ENCODE peak calls at places on chromosomes 12 and 14, in four cellular contexts. X, H, B and I are unnamed samples.

GRCh38 chr12:55829967-55830600 is 697 bp upstream of the DNAJC14 start:
- DNase-seq in X (no peak), H (peak; percentile 28), B (peak; percentile 89), I (peak; percentile 28)

GRCh38 chr12:87967871-87968270 is 61.3 kb downstream of the C12orf50 start:
- DNase-seq in H (no peak), B (no peak), X (no peak), I (no peak)

GRCh38 chr12:24630446-24630845 is 318.5 kb downstream of the BCAT1 start:
- DNase-seq in B (no peak), H (no peak), X (no peak), I (no peak)

GRCh38 chr12:117038919-117039318 is 60.3 kb downstream of the TESC start:
- DNase-seq in X (no peak), B (no peak), H (no peak), I (no peak)

GRCh38 chr12:132719141-132719953 is 8.7 kb downstream of the PGAM5 start:
- DNase-seq in H (no peak), X (no peak), B (no peak), I (no peak)

GRCh38 chr14:31326111-31326510 is 94.2 kb downstream of the HEATR5A start:
- DNase-seq in H (no peak), B (no peak), X (peak; percentile 25), I (no peak)

GRCh38 chr12:87795555-87795954 is 233.6 kb downstream of the C12orf50 start:
- DNase-seq in H (no peak), B (no peak), X (no peak), I (no peak)

GRCh38 chr12:22658214-22658613 is 33.2 kb downstream of the ETNK1 start:
- DNase-seq in B (no peak), H (peak; percentile 5), X (no peak), I (no peak)

GRCh38 chr12:132186857-132187620 is 42.8 kb downstream of the NOC4L start:
- DNase-seq in X (no peak), B (no peak), H (no peak), I (no peak)

GRCh38 chr12:39782026-39782545 is 162.5 kb upstream of the ABCD2 start:
- DNase-seq in H (no peak), X (no peak), B (no peak), I (no peak)

GRCh38 chr12:58931518-58931917 is 11.2 kb upstream of the LRIG3 start:
- DNase-seq in X (peak; percentile 66), B (peak; percentile 62), H (no peak), I (no peak)
- TF ChIP-seq CTCF in X (peak; percentile 75), B (peak; percentile 69), H (no peak), I (no peak)

GRCh38 chr12:68870443-68870842 is 62.5 kb downstream of the MDM2 start:
- DNase-seq in B (no peak), X (no peak), H (no peak), I (no peak)

GRCh38 chr12:68870011-68870410 is 62.0 kb downstream of the MDM2 start:
- DNase-seq in X (no peak), B (no peak), H (no peak), I (no peak)

GRCh38 chr12:68873316-68873715 is 59.7 kb downstream of the CPM start:
- DNase-seq in B (no peak), H (no peak), X (no peak), I (no peak)

GRCh38 chr12:68871396-68871795 is 61.6 kb downstream of the CPM start:
- DNase-seq in X (no peak), B (no peak), H (no peak), I (no peak)

GRCh38 chr12:68871899-68872298 is 61.1 kb downstream of the CPM start:
- DNase-seq in X (peak; percentile 30), H (no peak), B (peak; percentile 79), I (no peak)
- TF ChIP-seq CTCF in X (peak; percentile 35), H (peak; percentile 32), B (peak; percentile 70), I (no peak)

GRCh38 chr14:80485764-80486163 is 274.5 kb upstream of the DIO2 start:
- DNase-seq in B (no peak), H (no peak), X (no peak), I (no peak)

GRCh38 chr14:80477388-80478160 is 266.3 kb upstream of the DIO2 start:
- DNase-seq in B (no peak), H (no peak), X (no peak), I (no peak)

GRCh38 chr14:80483331-80483730 is 272.0 kb upstream of the DIO2 start:
- DNase-seq in B (no peak), X (no peak), H (no peak), I (no peak)
- TF ChIP-seq CTCF in B (no peak), X (no peak), H (no peak), I (no peak)

DNA sequence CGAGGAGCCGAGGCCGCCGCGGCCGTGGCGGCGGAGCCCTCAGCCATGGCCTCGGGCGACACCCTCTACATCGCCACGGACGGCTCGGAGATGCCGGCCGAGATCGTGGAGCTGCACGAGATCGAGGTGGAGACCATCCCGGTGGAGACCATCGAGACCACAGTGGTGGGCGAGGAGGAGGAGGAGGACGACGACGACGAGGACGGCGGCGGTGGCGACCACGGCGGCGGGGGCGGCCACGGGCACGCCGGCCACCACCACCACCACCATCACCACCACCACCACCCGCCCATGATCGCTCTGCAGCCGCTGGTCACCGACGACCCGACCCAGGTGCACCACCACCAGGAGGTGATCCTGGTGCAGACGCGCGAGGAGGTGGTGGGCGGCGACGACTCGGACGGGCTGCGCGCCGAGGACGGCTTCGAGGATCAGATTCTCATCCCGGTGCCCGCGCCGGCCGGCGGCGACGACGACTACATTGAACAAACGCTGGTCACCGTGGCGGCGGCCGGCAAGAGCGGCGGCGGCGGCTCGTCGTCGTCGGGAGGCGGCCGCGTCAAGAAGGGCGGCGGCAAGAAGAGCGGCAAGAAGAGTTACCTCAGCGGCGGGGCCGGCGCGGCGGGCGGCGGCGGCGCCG is 376 bp downstream of the YY1 start:
- DNase-seq in X (peak; percentile 14), H (no peak), B (peak; percentile 60), I (peak; percentile 46)
- TF ChIP-seq CTCF in X (no peak), H (no peak), B (no peak), I (no peak)

GRCh38 chr12:104681012-104681690 is 224.4 kb downstream of the CHST11 start:
- DNase-seq in H (no peak), B (no peak), X (no peak), I (no peak)

GRCh38 chr12:104682790-104683279 is 226.1 kb downstream of the CHST11 start:
- DNase-seq in B (peak; percentile 36), X (no peak), H (no peak), I (peak; percentile 55)

GRCh38 chr12:104677441-104678089 is 220.8 kb downstream of the CHST11 start:
- DNase-seq in H (no peak), B (peak; percentile 47), X (peak; percentile 71), I (no peak)

GRCh38 chr12:104680506-104680905 is 223.8 kb downstream of the CHST11 start:
- DNase-seq in B (no peak), H (no peak), X (no peak), I (no peak)

DNA sequence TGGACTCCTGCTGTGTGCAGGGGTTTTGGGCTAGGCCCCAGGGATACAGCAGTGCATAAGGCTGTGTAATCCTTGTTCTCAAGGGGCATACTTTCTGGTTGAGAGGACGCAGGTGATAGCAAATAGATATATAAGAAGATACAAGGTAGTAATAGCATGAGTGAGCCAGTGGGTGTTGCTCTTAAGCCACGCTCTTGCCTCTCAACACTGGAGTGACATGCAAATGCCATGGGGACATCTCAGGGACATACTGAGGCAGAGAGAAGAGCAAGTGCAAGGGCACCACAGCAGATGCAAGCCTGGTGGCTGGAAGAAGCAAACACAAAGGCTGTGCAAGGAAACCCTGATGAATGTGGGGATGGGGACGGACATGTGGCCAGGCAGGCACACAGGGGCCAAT is 223.3 kb downstream of the CHST11 start:
- DNase-seq in H (no peak), B (peak; percentile 77), X (no peak), I (no peak)
- TF ChIP-seq CTCF in H (peak; percentile 33), B (peak; percentile 71), X (no peak), I (peak; percentile 29)

GRCh38 chr12:3901116-3901515 is 27.9 kb upstream of the PARP11 start:
- DNase-seq in B (no peak), X (no peak), H (no peak), I (no peak)
- TF ChIP-seq CTCF in B (peak; percentile 87), X (no peak), H (no peak), I (no peak)